ENCODE peak calls at places on chromosomes 11 and 22, in nine cellular contexts. Q is brain microvascular endothelial cell; L is HT-29; N is stimulated activated CD4-positive, alpha-beta T cell treated with anti-CD3 and anti-CD28 coated beads, Interleukin-1b, Interleukin-23, amount 100 ng/mL, for 24 hours; R is GM12892; B is fibroblast of gingiva; P is activated CD4-positive, alpha-beta T cell treated with anti-CD3 and anti-CD28 coated beads, Interleukin-2, amount 10 ng/mL, durations not matched to agents 7 days and 5 days; J is C1 segment of cervical spinal cord; S is mammary epithelial cell. H is an unnamed sample.

GRCh38 chr11:64744544-64745218 is 739 bp upstream of the RASGRP2 start:
- DNase-seq in Q (no peak), L (no peak), N (no peak), R (no peak), B (no peak), P (peak; percentile 56), J (no peak), S (no peak), H (peak; percentile 38)

GRCh38 chr11:122394326-122394725 is 261.2 kb upstream of the UBASH3B start:
- DNase-seq in Q (no peak), L (no peak), N (no peak), R (no peak), B (no peak), P (no peak), J (no peak), S (no peak), H (no peak)

GRCh38 chr11:36150986-36151385 is 138.2 kb downstream of the COMMD9 start:
- DNase-seq in Q (peak; percentile 62), L (no peak), N (no peak), R (no peak), B (peak; percentile 10), P (no peak), J (no peak), S (no peak), H (no peak)

GRCh38 chr11:15849265-15849664 is 507.1 kb downstream of the SOX6 start:
- DNase-seq in Q (no peak), L (no peak), N (no peak), R (no peak), B (no peak), P (no peak), J (no peak), S (no peak), H (peak; percentile 50)

GRCh38 chr11:32056445-32056844 is 34.4 kb upstream of the RCN1 start:
- DNase-seq in Q (no peak), L (no peak), N (no peak), R (no peak), B (peak; percentile 92), P (no peak), J (no peak), S (peak; percentile 57), H (no peak)

GRCh38 chr11:115489466-115489865 is 14.7 kb downstream of the CADM1 start:
- DNase-seq in Q (no peak), L (no peak), N (no peak), R (no peak), B (no peak), P (no peak), J (no peak), S (no peak), H (no peak)

GRCh38 chr22:39383841-39384625 is 15.5 kb upstream of the TAB1 start:
- DNase-seq in Q (no peak), L (no peak), N (no peak), R (no peak), B (no peak), P (no peak), J (peak; percentile 32), S (no peak), H (no peak)

GRCh38 chr11:133082851-133083488 is 449.3 kb downstream of the OPCML start:
- DNase-seq in Q (peak; percentile 6), L (no peak), N (peak; percentile 51), R (peak; percentile 79), B (no peak), P (peak; percentile 59), J (peak; percentile 44), S (peak; percentile 31), H (peak; percentile 69)

GRCh38 chr11:64456509-64457320 is 97.8 kb downstream of the RPS6KA4 start:
- DNase-seq in Q (no peak), L (no peak), N (no peak), R (no peak), B (no peak), P (no peak), J (no peak), S (no peak), H (no peak)

GRCh38 chr11:38384568-38384967 is 1786.5 kb upstream of the RAG2 start:
- DNase-seq in Q (no peak), L (no peak), N (no peak), R (no peak), B (peak; percentile 2), P (no peak), J (no peak), S (peak; percentile 75), H (no peak)

GRCh38 chr22:44338906-44339305 is 26.2 kb upstream of the SHISAL1 start:
- DNase-seq in Q (no peak), L (no peak), N (no peak), R (no peak), B (no peak), P (no peak), J (no peak), S (no peak), H (no peak)

GRCh38 chr22:28442264-28442950 is 237.2 kb downstream of the TTC28 start:
- DNase-seq in Q (peak; percentile 54), L (peak; percentile 73), N (peak; percentile 59), R (peak; percentile 64), B (peak; percentile 65), P (peak; percentile 81), J (no peak), S (peak; percentile 75), H (peak; percentile 86)

GRCh38 chr22:50712341-50713007 is 25.5 kb upstream of the ACR start:
- DNase-seq in Q (no peak), L (no peak), N (no peak), R (no peak), B (no peak), P (no peak), J (no peak), S (no peak), H (no peak)

GRCh38 chr22:44179989-44180705 is 578 bp upstream of the PARVG start:
- DNase-seq in Q (no peak), L (no peak), N (no peak), R (no peak), B (no peak), P (no peak), J (no peak), S (no peak), H (no peak)

GRCh38 chr11:77090373-77091111 is 12.1 kb upstream of the OMP start:
- DNase-seq in Q (no peak), L (no peak), N (no peak), R (no peak), B (no peak), P (no peak), J (no peak), S (no peak), H (peak; percentile 29)

GRCh38 chr22:21856868-21857267 is 10.6 kb downstream of the MAPK1 start:
- DNase-seq in Q (no peak), L (no peak), N (no peak), R (no peak), B (no peak), P (no peak), J (no peak), S (no peak), H (no peak)

GRCh38 chr11:41954034-41954433 is 494.6 kb upstream of the LRRC4C start:
- DNase-seq in Q (peak; percentile 78), L (no peak), N (no peak), R (no peak), B (no peak), P (no peak), J (no peak), S (peak; percentile 72), H (no peak)

GRCh38 chr11:33941637-33942160 is 49.8 kb upstream of the LMO2 start:
- DNase-seq in Q (peak; percentile 85), L (no peak), N (no peak), R (peak; percentile 28), B (no peak), P (no peak), J (no peak), S (no peak), H (no peak)

GRCh38 chr11:82703796-82704195 is 29.9 kb downstream of the FAM181B start:
- DNase-seq in Q (no peak), L (no peak), N (no peak), R (no peak), B (no peak), P (no peak), J (no peak), S (peak; percentile 5), H (no peak)

GRCh38 chr22:32539631-32540449 is 65.2 kb downstream of the FBXO7 start:
- DNase-seq in Q (no peak), L (no peak), N (no peak), R (no peak), B (no peak), P (no peak), J (no peak), S (peak; percentile 38), H (peak; percentile 83)

GRCh38 chr11:134361241-134361640 is 29.5 kb downstream of the GLB1L2 start:
- DNase-seq in Q (no peak), L (no peak), N (no peak), R (no peak), B (no peak), P (no peak), J (no peak), S (no peak), H (no peak)

GRCh38 chr22:39242809-39243442 is 1.9 kb downstream of the PDGFB start:
- DNase-seq in Q (no peak), L (peak; percentile 66), N (no peak), R (no peak), B (no peak), P (no peak), J (peak; percentile 72), S (peak; percentile 67), H (no peak)

GRCh38 chr11:34243620-34244493 is 114.0 kb downstream of the ABTB2 start:
- DNase-seq in Q (peak; percentile 69), L (peak; percentile 84), N (peak; percentile 44), R (no peak), B (no peak), P (peak; percentile 26), J (no peak), S (peak; percentile 92), H (peak; percentile 52)

GRCh38 chr11:61513143-61513740 is 4.7 kb downstream of the LRRC10B start:
- DNase-seq in Q (no peak), L (peak; percentile 91), N (no peak), R (no peak), B (no peak), P (no peak), J (no peak), S (no peak), H (no peak)

GRCh38 chr11:126963603-126964353 is 36.8 kb downstream of the KIRREL3 start:
- DNase-seq in Q (no peak), L (peak; percentile 89), N (no peak), R (no peak), B (no peak), P (no peak), J (no peak), S (peak; percentile 88), H (no peak)

GRCh38 chr11:34654491-34655334 is 33.8 kb downstream of the EHF start:
- DNase-seq in Q (peak; percentile 61), L (peak; percentile 84), N (no peak), R (no peak), B (peak; percentile 90), P (no peak), J (no peak), S (peak; percentile 71), H (peak; percentile 88)

GRCh38 chr11:118126082-118126838 is 26.4 kb downstream of the SCN4B start:
- DNase-seq in Q (no peak), L (no peak), N (no peak), R (no peak), B (no peak), P (no peak), J (no peak), S (peak; percentile 66), H (no peak)

GRCh38 chr11:105189586-105189985 is 50.0 kb upstream of the CARD18 start:
- DNase-seq in Q (no peak), L (no peak), N (no peak), R (no peak), B (peak; percentile 43), P (no peak), J (no peak), S (peak; percentile 8), H (no peak)

GRCh38 chr11:60169264-60169915 is 13.5 kb downstream of the MS4A6A start:
- DNase-seq in Q (peak; percentile 2), L (peak; percentile 50), N (no peak), R (no peak), B (no peak), P (no peak), J (no peak), S (peak; percentile 97), H (no peak)

GRCh38 chr22:42299586-42300285 is 29.3 kb upstream of the TCF20 start:
- DNase-seq in Q (no peak), L (no peak), N (peak; percentile 36), R (no peak), B (no peak), P (peak; percentile 73), J (no peak), S (no peak), H (no peak)

GRCh38 chr22:23787600-23787896 is 782 bp downstream of the SMARCB1 start:
- DNase-seq in Q (no peak), L (no peak), N (no peak), R (no peak), B (no peak), P (no peak), J (no peak), S (no peak), H (no peak)

H was measured in right lobe of liver.